ENCODE peak calls at places on chromosomes 3 and 15, in four cellular contexts. One of them, this sample, is unnamed.

GRCh38 chr3:45547202-45547701 is 47.3 kb upstream of the LIMD1 start:
- DNase-seq in WTC11: no peak
- DNase-seq in K562: no peak
- DNase-seq in HepG2: peak
- DNase-seq in this sample: no peak

GRCh38 chr3:172658344-172659245 is 52.3 kb downstream of the NCEH1 start:
- DNase-seq in WTC11: peak
- DNase-seq in K562: no peak
- DNase-seq in HepG2: peak
- DNase-seq in this sample: peak

GRCh38 chr3:81462921-81463320 is 298.5 kb downstream of the GBE1 start:
- DNase-seq in WTC11: no peak
- DNase-seq in K562: no peak
- DNase-seq in HepG2: peak
- DNase-seq in this sample: no peak

GRCh38 chr3:41198526-41198925 is 779 bp upstream of the CTNNB1 start:
- DNase-seq in WTC11: no peak
- DNase-seq in K562: no peak
- DNase-seq in HepG2: peak
- DNase-seq in this sample: no peak

GRCh38 chr15:52658955-52659354 is 20.2 kb downstream of the ATOSA start:
- DNase-seq in WTC11: no peak
- DNase-seq in K562: no peak
- DNase-seq in HepG2: no peak
- DNase-seq in this sample: no peak

GRCh38 chr15:34813446-34814190 is 18.3 kb upstream of the ACTC1 start:
- DNase-seq in WTC11: no peak
- DNase-seq in K562: no peak
- DNase-seq in HepG2: no peak
- DNase-seq in this sample: no peak

GRCh38 chr3:20060924-20061323 is 20.7 kb downstream of the KAT2B start:
- DNase-seq in WTC11: no peak
- DNase-seq in K562: no peak
- DNase-seq in HepG2: no peak
- DNase-seq in this sample: no peak

GRCh38 chr3:12392101-12392878 is 92.0 kb upstream of the TSEN2 start:
- DNase-seq in WTC11: no peak
- DNase-seq in K562: no peak
- DNase-seq in HepG2: no peak
- DNase-seq in this sample: no peak

GRCh38 chr3:43794776-43795175 is 104.0 kb downstream of the ABHD5 start:
- DNase-seq in WTC11: no peak
- DNase-seq in K562: no peak
- DNase-seq in HepG2: no peak
- DNase-seq in this sample: no peak

GRCh38 chr3:165751654-165752053 is 85.6 kb downstream of the BCHE start:
- DNase-seq in WTC11: no peak
- DNase-seq in K562: no peak
- DNase-seq in HepG2: no peak
- DNase-seq in this sample: peak

GRCh38 chr3:52280046-52280445 is 1.6 kb upstream of the WDR82 start:
- DNase-seq in WTC11: no peak
- DNase-seq in K562: no peak
- DNase-seq in HepG2: no peak
- DNase-seq in this sample: no peak

GRCh38 chr3:185779461-185779860 is 45.4 kb downstream of the IGF2BP2 start:
- DNase-seq in WTC11: no peak
- DNase-seq in K562: no peak
- DNase-seq in HepG2: no peak
- DNase-seq in this sample: no peak

GRCh38 chr3:108343479-108343870 is 47.1 kb downstream of the HHLA2 start:
- DNase-seq in WTC11: no peak
- DNase-seq in K562: no peak
- DNase-seq in HepG2: no peak
- DNase-seq in this sample: no peak

GRCh38 chr15:31487811-31488436 is 161.3 kb downstream of the KLF13 start:
- DNase-seq in WTC11: no peak
- DNase-seq in K562: no peak
- DNase-seq in HepG2: no peak
- DNase-seq in this sample: no peak

GRCh38 chr15:36912311-36912712 is 188.0 kb downstream of the MEIS2 start:
- DNase-seq in WTC11: no peak
- DNase-seq in K562: no peak
- DNase-seq in HepG2: no peak
- DNase-seq in this sample: no peak

GRCh38 chr15:57727031-57727430 is 20.5 kb downstream of the POLR2M start:
- DNase-seq in WTC11: no peak
- DNase-seq in K562: no peak
- DNase-seq in HepG2: no peak
- DNase-seq in this sample: no peak
- TF ChIP-seq ELF4 in WTC11: no peak
- TF ChIP-seq ELF4 in K562: no peak
- TF ChIP-seq ELF4 in HepG2: no peak
- TF ChIP-seq ELF4 in this sample: no peak

DNA sequence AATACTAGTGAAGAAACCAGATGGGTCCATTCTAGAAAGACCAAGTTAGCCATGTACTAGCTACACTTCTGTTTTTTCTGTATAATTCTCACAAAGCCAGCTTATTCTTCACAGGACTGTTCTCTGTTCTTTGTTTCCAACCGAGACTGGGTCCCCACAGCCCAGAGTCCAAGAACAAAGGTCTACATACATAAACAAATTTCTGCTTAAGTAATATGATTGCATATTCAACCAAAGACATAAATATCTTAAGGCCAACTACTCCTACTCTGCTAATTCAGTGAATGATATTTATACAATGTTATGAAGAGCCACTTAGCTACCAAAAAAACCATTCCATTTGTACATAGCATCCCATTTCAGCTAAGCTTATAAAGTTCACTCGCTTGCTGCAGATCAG is 299.8 kb upstream of the CCDC54 start:
- DNase-seq in WTC11: no peak
- DNase-seq in K562: no peak
- DNase-seq in HepG2: no peak
- DNase-seq in this sample: no peak
- TF ChIP-seq SP1 in WTC11: no peak
- TF ChIP-seq SP1 in K562: no peak
- TF ChIP-seq SP1 in HepG2: no peak
- TF ChIP-seq SP1 in this sample: no peak

GRCh38 chr3:160053048-160053391 is 64.4 kb downstream of the IL12A start:
- DNase-seq in WTC11: no peak
- DNase-seq in K562: no peak
- DNase-seq in HepG2: no peak
- DNase-seq in this sample: no peak

GRCh38 chr3:160049570-160049969 is 60.9 kb downstream of the IL12A start:
- DNase-seq in WTC11: no peak
- DNase-seq in K562: no peak
- DNase-seq in HepG2: no peak
- DNase-seq in this sample: no peak

GRCh38 chr3:160055659-160056058 is 67.0 kb downstream of the IL12A start:
- DNase-seq in WTC11: no peak
- DNase-seq in K562: no peak
- DNase-seq in HepG2: no peak
- DNase-seq in this sample: no peak

GRCh38 chr3:160050019-160050418 is 61.4 kb downstream of the IL12A start:
- DNase-seq in WTC11: no peak
- DNase-seq in K562: no peak
- DNase-seq in HepG2: no peak
- DNase-seq in this sample: no peak

GRCh38 chr3:160052385-160053047 is 63.9 kb downstream of the IL12A start:
- DNase-seq in WTC11: no peak
- DNase-seq in K562: no peak
- DNase-seq in HepG2: no peak
- DNase-seq in this sample: no peak
- TF ChIP-seq ELF4 in WTC11: no peak
- TF ChIP-seq ELF4 in K562: no peak
- TF ChIP-seq ELF4 in HepG2: no peak
- TF ChIP-seq ELF4 in this sample: no peak

GRCh38 chr15:41683955-41684354 is 23.8 kb downstream of the MGA start:
- DNase-seq in WTC11: no peak
- DNase-seq in K562: no peak
- DNase-seq in HepG2: peak
- DNase-seq in this sample: no peak

GRCh38 chr15:41675337-41675736 is 15.1 kb downstream of the MGA start:
- DNase-seq in WTC11: no peak
- DNase-seq in K562: no peak
- DNase-seq in HepG2: no peak
- DNase-seq in this sample: no peak

DNA sequence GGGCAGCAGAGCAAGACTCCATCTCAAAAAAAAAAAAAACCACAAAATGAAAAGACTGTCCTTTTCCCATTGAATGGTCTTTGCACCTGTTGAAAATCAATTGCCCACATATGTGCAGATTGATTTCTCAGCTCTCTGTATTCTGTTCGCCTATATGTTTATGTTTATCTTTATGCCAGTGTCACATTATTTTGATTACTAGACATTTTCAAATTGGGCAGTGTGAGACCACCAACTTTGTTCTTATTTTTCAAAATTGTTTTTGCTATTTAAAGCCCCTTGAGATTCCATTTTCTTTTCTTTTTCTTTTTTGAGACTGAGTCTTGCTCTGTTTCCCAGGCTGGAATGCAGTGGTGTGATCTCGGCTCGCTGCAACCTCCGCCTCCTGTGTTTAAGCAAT is 18.5 kb downstream of the MGA start:
- DNase-seq in WTC11: no peak
- DNase-seq in K562: no peak
- DNase-seq in HepG2: no peak
- DNase-seq in this sample: no peak
- TF ChIP-seq SP1 in WTC11: no peak
- TF ChIP-seq SP1 in K562: no peak
- TF ChIP-seq SP1 in HepG2: no peak
- TF ChIP-seq SP1 in this sample: no peak

GRCh38 chr15:67981848-67982247 is 72.3 kb upstream of the PIAS1 start:
- DNase-seq in WTC11: no peak
- DNase-seq in K562: no peak
- DNase-seq in HepG2: no peak
- DNase-seq in this sample: no peak
- TF ChIP-seq ELF4 in WTC11: no peak
- TF ChIP-seq ELF4 in K562: no peak
- TF ChIP-seq ELF4 in HepG2: no peak
- TF ChIP-seq ELF4 in this sample: no peak

DNA sequence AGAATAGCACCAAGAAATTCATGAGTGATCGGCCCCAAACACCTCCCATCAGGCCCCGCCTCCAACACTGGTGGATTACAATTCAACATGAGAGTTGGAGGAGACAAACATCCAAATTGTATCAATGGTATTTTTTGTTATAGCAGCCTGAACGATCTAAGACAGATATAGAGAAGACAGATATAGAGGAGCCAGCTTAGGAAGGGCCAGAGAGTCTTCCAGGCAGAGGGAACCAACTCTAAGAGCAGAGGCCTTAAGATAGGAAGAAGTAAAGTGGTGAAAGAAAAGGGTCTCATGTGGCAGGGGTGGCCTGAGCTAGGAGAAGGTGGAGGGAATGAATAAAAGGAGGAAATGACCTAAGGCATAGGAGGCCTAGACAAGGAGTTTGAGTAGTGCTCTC is 158.8 kb upstream of the TBL1XR1 start:
- DNase-seq in WTC11: no peak
- DNase-seq in K562: no peak
- DNase-seq in HepG2: no peak
- DNase-seq in this sample: no peak
- TF ChIP-seq SP1 in WTC11: no peak
- TF ChIP-seq SP1 in K562: no peak
- TF ChIP-seq SP1 in HepG2: no peak
- TF ChIP-seq SP1 in this sample: no peak

This sample was measured in HEK293T.